ENCODE peak calls at places on chromosomes 2 and 18, in ten cellular contexts. J is endothelial cell; P is stimulated activated CD4-positive, alpha-beta T cell treated with anti-CD3 and anti-CD28 coated beads, Interleukin-1b, Interleukin-23, amount 100 ng/mL, for 4 hours; K is suprapubic skin; H is activated CD8-positive, alpha-beta memory T cell treated with anti-CD3 and anti-CD28 coated beads, Interleukin-2, amount 50 U/mL, for 48 hours; I is dorsolateral prefrontal cortex; O is stimulated activated naive CD8-positive, alpha-beta T cell treated with anti-CD3 and anti-CD28 coated beads, Interleukin-15, amount 100 ng/mL, for 72 hours; T is GM13976; Y is astrocyte of the spinal cord; A is NCI-H1092. E is an unnamed sample.

GRCh38 chr2:28713582-28714292 is 37.9 kb upstream of the PPP1CB start:
- DNase-seq in J (no peak), O (no peak), K (no peak), T (peak; percentile 30), A (no peak), P (no peak), I (no peak), Y (peak; percentile 50), H (no peak), E (no peak)

GRCh38 chr2:231482806-231483391 is 18.6 kb upstream of the NCL start:
- DNase-seq in J (peak; percentile 84), K (peak; percentile 82), A (peak; percentile 48), Y (peak; percentile 28), I (peak; percentile 53), O (peak; percentile 79), T (peak; percentile 91), P (peak; percentile 71), H (peak; percentile 87), E (no peak)

GRCh38 chr2:64779117-64779690 is 125.5 kb upstream of the SERTAD2 start:
- DNase-seq in O (no peak), T (no peak), P (no peak), H (no peak), Y (peak; percentile 84), J (no peak), K (no peak), A (no peak), I (no peak), E (no peak)

GRCh38 chr2:20067992-20068727 is 16.7 kb upstream of the LAPTM4A start:
- DNase-seq in T (no peak), O (no peak), H (no peak), A (no peak), P (no peak), Y (peak; percentile 88), K (no peak), I (no peak), J (no peak), E (no peak)

GRCh38 chr2:230494980-230495379 is 79.0 kb downstream of the SP100 start:
- DNase-seq in O (no peak), I (no peak), P (no peak), A (no peak), T (no peak), K (no peak), H (no peak), Y (no peak), J (no peak), E (no peak)

GRCh38 chr2:162258169-162258568 is 14.9 kb upstream of the FAP start:
- DNase-seq in T (no peak), P (no peak), H (no peak), A (no peak), Y (no peak), K (no peak), I (no peak), O (no peak), J (no peak), E (no peak)

GRCh38 chr2:48346124-48346536 is 183.8 kb upstream of the STON1 start:
- DNase-seq in A (no peak), Y (peak; percentile 87), P (no peak), T (no peak), K (no peak), O (no peak), I (peak; percentile 46), H (no peak), J (no peak), E (no peak)

GRCh38 chr2:152432206-152432653 is 97.3 kb downstream of the FMNL2 start:
- DNase-seq in H (no peak), I (no peak), K (peak; percentile 71), T (no peak), P (no peak), A (no peak), O (no peak), Y (peak; percentile 50), J (no peak), E (no peak)

GRCh38 chr2:186064507-186064906 is 325.9 kb downstream of the FSIP2 start:
- DNase-seq in I (no peak), O (no peak), J (no peak), T (no peak), K (no peak), Y (no peak), A (no peak), H (no peak), P (no peak), E (no peak)

GRCh38 chr2:44974064-44974715 is 32.7 kb downstream of the SIX3 start:
- DNase-seq in T (peak; percentile 27), J (peak; percentile 60), I (no peak), K (peak; percentile 8), H (no peak), Y (no peak), O (no peak), P (no peak), A (peak; percentile 62), E (peak; percentile 50)

GRCh38 chr2:231069379-231070054 is 12.8 kb downstream of the PSMD1 start:
- DNase-seq in H (no peak), I (no peak), K (no peak), J (no peak), O (no peak), Y (peak; percentile 26), T (no peak), P (no peak), A (no peak), E (no peak)

GRCh38 chr2:183623227-183623626 is 499.0 kb downstream of the NUP35 start:
- DNase-seq in O (no peak), A (no peak), H (no peak), T (no peak), I (no peak), Y (no peak), P (no peak), K (no peak), J (no peak), E (no peak)

GRCh38 chr2:185862657-185863398 is 124.2 kb downstream of the FSIP2 start:
- DNase-seq in Y (no peak), I (no peak), T (no peak), K (no peak), O (no peak), H (no peak), A (no peak), J (no peak), P (no peak), E (no peak)

GRCh38 chr2:191268596-191268995 is 23.4 kb downstream of the MYO1B start:
- DNase-seq in K (no peak), Y (no peak), I (no peak), J (no peak), P (no peak), H (no peak), T (no peak), O (no peak), A (no peak), E (no peak)

GRCh38 chr2:23803965-23804542 is 122.9 kb downstream of the ATAD2B start:
- DNase-seq in Y (peak; percentile 25), H (no peak), I (no peak), P (no peak), J (peak; percentile 10), T (no peak), O (no peak), K (no peak), A (no peak), E (peak; percentile 22)

GRCh38 chr2:239521518-239521815 is 120.6 kb upstream of the HDAC4 start:
- DNase-seq in K (no peak), Y (no peak), A (no peak), O (no peak), H (no peak), I (no peak), J (no peak), T (no peak), P (no peak), E (no peak)

GRCh38 chr2:35443087-35443486 is 912.5 kb upstream of the CRIM1 start:
- DNase-seq in I (no peak), K (no peak), P (no peak), O (no peak), J (no peak), T (no peak), Y (no peak), A (no peak), H (no peak), E (no peak)

GRCh38 chr2:168169097-168169745 is 78.2 kb downstream of the STK39 start:
- DNase-seq in A (no peak), Y (peak; percentile 77), T (no peak), O (no peak), J (no peak), H (no peak), I (no peak), P (no peak), K (no peak), E (no peak)

GRCh38 chr18:58213931-58214431 is 170.0 kb downstream of the NEDD4L start:
- DNase-seq in P (no peak), H (no peak), T (no peak), K (no peak), A (no peak), O (no peak), J (no peak), I (no peak), Y (peak; percentile 51), E (no peak)

E was measured in NCI-H1105 treated with DMSO at 0.1 percent for 48 hours.